ENCODE peak calls at places on chromosome 20, in five cellular contexts. One of them, this sample, is unnamed.

GRCh38 chr20:8934362-8934761 is 134.5 kb upstream of the PLCB4 start:
- DNase-seq in cardiac muscle cell: no peak
- DNase-seq in hepatocyte: no peak
- DNase-seq in left ventricle myocardium inferior: no peak
- DNase-seq in AG04450: no peak
- DNase-seq in this sample: no peak

GRCh38 chr20:16556299-16556698 is 16.9 kb downstream of the KIF16B start:
- DNase-seq in cardiac muscle cell: peak; percentile 57
- DNase-seq in hepatocyte: no peak
- DNase-seq in left ventricle myocardium inferior: no peak
- DNase-seq in AG04450: no peak
- DNase-seq in this sample: no peak

GRCh38 chr20:19945732-19946670 is 71.2 kb upstream of the NAA20 start:
- DNase-seq in cardiac muscle cell: peak; percentile 57
- DNase-seq in hepatocyte: no peak
- DNase-seq in left ventricle myocardium inferior: peak; percentile 47
- DNase-seq in AG04450: no peak
- DNase-seq in this sample: no peak

GRCh38 chr20:57663241-57663640 is 43.0 kb upstream of the ZBP1 start:
- DNase-seq in cardiac muscle cell: no peak
- DNase-seq in hepatocyte: no peak
- DNase-seq in left ventricle myocardium inferior: peak; percentile 4
- DNase-seq in AG04450: no peak
- DNase-seq in this sample: no peak

GRCh38 chr20:15555913-15556312 is 1017.3 kb downstream of the KIF16B start:
- DNase-seq in cardiac muscle cell: no peak
- DNase-seq in hepatocyte: peak; percentile 9
- DNase-seq in left ventricle myocardium inferior: no peak
- DNase-seq in AG04450: no peak
- DNase-seq in this sample: no peak

GRCh38 chr20:44017905-44018683 is 103.4 kb downstream of the TOX2 start:
- DNase-seq in cardiac muscle cell: peak; percentile 72
- DNase-seq in hepatocyte: peak; percentile 68
- DNase-seq in left ventricle myocardium inferior: no peak
- DNase-seq in AG04450: peak; percentile 69
- DNase-seq in this sample: peak; percentile 90

GRCh38 chr20:21681932-21682318 is 23.5 kb upstream of the PAX1 start:
- DNase-seq in cardiac muscle cell: no peak
- DNase-seq in hepatocyte: no peak
- DNase-seq in left ventricle myocardium inferior: no peak
- DNase-seq in AG04450: no peak
- DNase-seq in this sample: no peak

GRCh38 chr20:33843854-33844253 is 32.7 kb downstream of the CHMP4B start:
- DNase-seq in cardiac muscle cell: no peak
- DNase-seq in hepatocyte: no peak
- DNase-seq in left ventricle myocardium inferior: no peak
- DNase-seq in AG04450: no peak
- DNase-seq in this sample: no peak

GRCh38 chr20:22490287-22491187 is 93.8 kb downstream of the FOXA2 start:
- DNase-seq in cardiac muscle cell: peak; percentile 1
- DNase-seq in hepatocyte: peak; percentile 92
- DNase-seq in left ventricle myocardium inferior: no peak
- DNase-seq in AG04450: no peak
- DNase-seq in this sample: no peak

GRCh38 chr20:44896583-44896982 is 11.1 kb downstream of the YWHAB start:
- DNase-seq in cardiac muscle cell: peak; percentile 69
- DNase-seq in hepatocyte: no peak
- DNase-seq in left ventricle myocardium inferior: no peak
- DNase-seq in AG04450: no peak
- DNase-seq in this sample: no peak

GRCh38 chr20:6566821-6567220 is 200.7 kb upstream of the BMP2 start:
- DNase-seq in cardiac muscle cell: peak; percentile 89
- DNase-seq in hepatocyte: peak; percentile 38
- DNase-seq in left ventricle myocardium inferior: no peak
- DNase-seq in AG04450: peak; percentile 78
- DNase-seq in this sample: no peak

GRCh38 chr20:41095110-41095969 is 42.0 kb upstream of the PLCG1 start:
- DNase-seq in cardiac muscle cell: peak; percentile 77
- DNase-seq in hepatocyte: peak; percentile 77
- DNase-seq in left ventricle myocardium inferior: peak; percentile 43
- DNase-seq in AG04450: no peak
- DNase-seq in this sample: no peak

GRCh38 chr20:20192366-20192765 is 140.0 kb downstream of the CFAP61 start:
- DNase-seq in cardiac muscle cell: no peak
- DNase-seq in hepatocyte: no peak
- DNase-seq in left ventricle myocardium inferior: no peak
- DNase-seq in AG04450: no peak
- DNase-seq in this sample: no peak

GRCh38 chr20:49496043-49496442 is 13.6 kb upstream of the KCNB1 start:
- DNase-seq in cardiac muscle cell: no peak
- DNase-seq in hepatocyte: no peak
- DNase-seq in left ventricle myocardium inferior: no peak
- DNase-seq in AG04450: no peak
- DNase-seq in this sample: no peak

GRCh38 chr20:49187330-49188100 is 619 bp downstream of the STAU1 start:
- DNase-seq in cardiac muscle cell: peak; percentile 4
- DNase-seq in hepatocyte: peak; percentile 59
- DNase-seq in left ventricle myocardium inferior: no peak
- DNase-seq in AG04450: no peak
- DNase-seq in this sample: no peak

GRCh38 chr20:5670874-5671273 is 79.3 kb upstream of the SHLD1 start:
- DNase-seq in cardiac muscle cell: no peak
- DNase-seq in hepatocyte: no peak
- DNase-seq in left ventricle myocardium inferior: no peak
- DNase-seq in AG04450: no peak
- DNase-seq in this sample: no peak

GRCh38 chr20:22389836-22390542 is 194.4 kb downstream of the FOXA2 start:
- DNase-seq in cardiac muscle cell: peak; percentile 14
- DNase-seq in hepatocyte: peak; percentile 65
- DNase-seq in left ventricle myocardium inferior: no peak
- DNase-seq in AG04450: no peak
- DNase-seq in this sample: no peak

GRCh38 chr20:18527836-18528235 is 20.1 kb downstream of the SEC23B start:
- DNase-seq in cardiac muscle cell: no peak
- DNase-seq in hepatocyte: no peak
- DNase-seq in left ventricle myocardium inferior: no peak
- DNase-seq in AG04450: no peak
- DNase-seq in this sample: no peak

GRCh38 chr20:33490023-33490933 is at the start of gene CBFA2T2:
- DNase-seq in cardiac muscle cell: peak; percentile 73
- DNase-seq in hepatocyte: no peak
- DNase-seq in left ventricle myocardium inferior: peak; percentile 68
- DNase-seq in AG04450: peak; percentile 18
- DNase-seq in this sample: no peak

GRCh38 chr20:19453781-19454310 is 241.4 kb downstream of the SLC24A3 start:
- DNase-seq in cardiac muscle cell: no peak
- DNase-seq in hepatocyte: peak; percentile 16
- DNase-seq in left ventricle myocardium inferior: no peak
- DNase-seq in AG04450: no peak
- DNase-seq in this sample: no peak

GRCh38 chr20:49385471-49385870 is 97.0 kb downstream of the KCNB1 start:
- DNase-seq in cardiac muscle cell: peak; percentile 50
- DNase-seq in hepatocyte: peak; percentile 33
- DNase-seq in left ventricle myocardium inferior: no peak
- DNase-seq in AG04450: no peak
- DNase-seq in this sample: no peak

GRCh38 chr20:845226-845868 is 11.8 kb downstream of the FAM110A start:
- DNase-seq in cardiac muscle cell: no peak
- DNase-seq in hepatocyte: no peak
- DNase-seq in left ventricle myocardium inferior: no peak
- DNase-seq in AG04450: no peak
- DNase-seq in this sample: no peak

GRCh38 chr20:32789896-32790750 is 27.9 kb downstream of the DNMT3B start:
- DNase-seq in cardiac muscle cell: peak; percentile 84
- DNase-seq in hepatocyte: peak; percentile 91
- DNase-seq in left ventricle myocardium inferior: peak; percentile 70
- DNase-seq in AG04450: peak; percentile 41
- DNase-seq in this sample: no peak

GRCh38 chr20:32446301-32447100 is 88.4 kb downstream of the ASXL1 start:
- DNase-seq in cardiac muscle cell: no peak
- DNase-seq in hepatocyte: no peak
- DNase-seq in left ventricle myocardium inferior: no peak
- DNase-seq in AG04450: no peak
- DNase-seq in this sample: no peak

GRCh38 chr20:18056174-18057105 is 1.3 kb downstream of the OVOL2 start:
- DNase-seq in cardiac muscle cell: peak; percentile 12
- DNase-seq in hepatocyte: peak; percentile 57
- DNase-seq in left ventricle myocardium inferior: no peak
- DNase-seq in AG04450: no peak
- DNase-seq in this sample: no peak

GRCh38 chr20:8424986-8425385 is 292.9 kb downstream of the PLCB1 start:
- DNase-seq in cardiac muscle cell: no peak
- DNase-seq in hepatocyte: no peak
- DNase-seq in left ventricle myocardium inferior: no peak
- DNase-seq in AG04450: no peak
- DNase-seq in this sample: no peak

GRCh38 chr20:15240801-15241200 is 903.4 kb upstream of the FLRT3 start:
- DNase-seq in cardiac muscle cell: no peak
- DNase-seq in hepatocyte: no peak
- DNase-seq in left ventricle myocardium inferior: no peak
- DNase-seq in AG04450: no peak
- DNase-seq in this sample: peak; percentile 4

GRCh38 chr20:38460040-38460623 is 12.5 kb upstream of the RALGAPB start:
- DNase-seq in cardiac muscle cell: peak; percentile 92
- DNase-seq in hepatocyte: peak; percentile 86
- DNase-seq in left ventricle myocardium inferior: no peak
- DNase-seq in AG04450: no peak
- DNase-seq in this sample: peak; percentile 72

GRCh38 chr20:1377984-1378742 is 14.7 kb downstream of the FKBP1A start:
- DNase-seq in cardiac muscle cell: no peak
- DNase-seq in hepatocyte: no peak
- DNase-seq in left ventricle myocardium inferior: no peak
- DNase-seq in AG04450: no peak
- DNase-seq in this sample: no peak

GRCh38 chr20:9508696-9509178 is 5.7 kb upstream of the LAMP5 start:
- DNase-seq in cardiac muscle cell: no peak
- DNase-seq in hepatocyte: no peak
- DNase-seq in left ventricle myocardium inferior: no peak
- DNase-seq in AG04450: no peak
- DNase-seq in this sample: no peak

GRCh38 chr20:10110151-10110550 is 75.4 kb downstream of the ANKEF1 start:
- DNase-seq in cardiac muscle cell: no peak
- DNase-seq in hepatocyte: no peak
- DNase-seq in left ventricle myocardium inferior: no peak
- DNase-seq in AG04450: no peak
- DNase-seq in this sample: no peak

GRCh38 chr20:31901615-31902014 is 31.2 kb downstream of the TTLL9 start:
- DNase-seq in cardiac muscle cell: no peak
- DNase-seq in hepatocyte: no peak
- DNase-seq in left ventricle myocardium inferior: no peak
- DNase-seq in AG04450: no peak
- DNase-seq in this sample: no peak

GRCh38 chr20:53579581-53580375 is 13.9 kb downstream of the ZNF217 start:
- DNase-seq in cardiac muscle cell: peak; percentile 88
- DNase-seq in hepatocyte: peak; percentile 42
- DNase-seq in left ventricle myocardium inferior: no peak
- DNase-seq in AG04450: no peak
- DNase-seq in this sample: no peak
- H3K4me3 ChIP-seq in cardiac muscle cell: no peak overlapping the region
- H3K4me3 ChIP-seq in hepatocyte: no peak overlapping the region
- H3K4me3 ChIP-seq in left ventricle myocardium inferior: peak overlapping the region; percentile 29
- H3K4me3 ChIP-seq in AG04450: peak overlapping the region; percentile 31
- H3K4me3 ChIP-seq in this sample: peak overlapping the region; percentile 1

GRCh38 chr20:37011147-37011546 is 59.6 kb upstream of the SAMHD1 start:
- DNase-seq in cardiac muscle cell: no peak
- DNase-seq in hepatocyte: no peak
- DNase-seq in left ventricle myocardium inferior: no peak
- DNase-seq in AG04450: no peak
- DNase-seq in this sample: no peak

GRCh38 chr20:37007898-37008649 is 56.6 kb upstream of the SAMHD1 start:
- DNase-seq in cardiac muscle cell: peak; percentile 59
- DNase-seq in hepatocyte: peak; percentile 21
- DNase-seq in left ventricle myocardium inferior: no peak
- DNase-seq in AG04450: no peak
- DNase-seq in this sample: peak; percentile 2
- TF ChIP-seq CTCF in cardiac muscle cell: peak; percentile 31
- TF ChIP-seq CTCF in hepatocyte: peak; percentile 44
- TF ChIP-seq CTCF in left ventricle myocardium inferior: peak; percentile 10
- TF ChIP-seq CTCF in AG04450: peak; percentile 33
- TF ChIP-seq CTCF in this sample: peak; percentile 18

GRCh38 chr20:23782366-23782983 is 31.7 kb upstream of the CST1 start:
- DNase-seq in cardiac muscle cell: peak; percentile 43
- DNase-seq in hepatocyte: peak; percentile 57
- DNase-seq in left ventricle myocardium inferior: no peak
- DNase-seq in AG04450: no peak
- DNase-seq in this sample: no peak
- H3K4me3 ChIP-seq in cardiac muscle cell: no peak overlapping the region
- H3K4me3 ChIP-seq in hepatocyte: no peak overlapping the region
- H3K4me3 ChIP-seq in left ventricle myocardium inferior: no peak overlapping the region
- H3K4me3 ChIP-seq in AG04450: no peak overlapping the region
- H3K4me3 ChIP-seq in this sample: no peak overlapping the region

DNA sequence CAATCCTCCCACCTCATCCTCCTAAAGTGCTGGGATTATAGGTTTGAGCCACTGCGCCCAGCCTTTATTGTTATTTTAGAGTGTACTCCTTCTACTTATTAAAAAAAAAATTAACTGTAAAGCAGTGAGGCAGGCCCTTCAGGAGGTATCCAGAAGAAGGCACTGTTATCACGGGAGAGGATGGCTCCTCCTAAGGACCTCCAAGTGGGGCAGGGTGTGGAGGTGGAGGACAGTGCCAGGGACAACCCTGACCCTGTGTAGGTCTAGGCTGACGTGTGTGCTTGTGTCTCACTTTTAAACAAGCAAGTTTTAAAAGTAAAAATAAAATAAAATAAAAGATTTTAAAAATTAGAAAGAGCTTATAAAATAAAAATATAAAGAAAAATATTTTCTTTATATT is 23.7 kb upstream of the TAF4 start:
- DNase-seq in cardiac muscle cell: no peak
- DNase-seq in hepatocyte: no peak
- DNase-seq in left ventricle myocardium inferior: no peak
- DNase-seq in AG04450: no peak
- DNase-seq in this sample: no peak
- TF ChIP-seq CTCF in cardiac muscle cell: no peak
- TF ChIP-seq CTCF in hepatocyte: no peak
- TF ChIP-seq CTCF in left ventricle myocardium inferior: no peak
- TF ChIP-seq CTCF in AG04450: no peak
- TF ChIP-seq CTCF in this sample: no peak

DNA sequence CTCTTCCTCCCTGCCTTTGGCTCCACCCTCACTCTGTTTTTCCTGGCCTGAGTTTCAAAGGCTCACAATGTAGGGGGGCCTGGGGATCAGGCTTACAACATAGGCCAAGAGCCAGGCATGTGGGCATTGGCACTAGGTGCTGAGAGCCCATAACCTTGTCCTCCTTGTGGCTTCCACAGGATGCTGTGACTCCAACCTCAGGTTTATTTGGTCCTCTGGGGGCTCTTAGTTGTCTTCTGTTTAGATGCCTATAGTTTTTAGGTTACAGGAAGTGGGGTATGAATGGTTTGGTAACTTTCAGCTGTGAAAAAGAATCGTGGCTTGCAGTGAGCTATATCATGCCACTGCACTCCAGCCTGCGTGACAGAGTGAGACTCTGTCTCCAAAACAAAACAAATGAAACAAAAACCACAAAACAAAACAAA is 25.6 kb downstream of the MMP24 start:
- DNase-seq in cardiac muscle cell: no peak
- DNase-seq in hepatocyte: no peak
- DNase-seq in left ventricle myocardium inferior: no peak
- DNase-seq in AG04450: no peak
- DNase-seq in this sample: no peak
- H3K4me3 ChIP-seq in cardiac muscle cell: no peak overlapping the region
- H3K4me3 ChIP-seq in hepatocyte: no peak overlapping the region
- H3K4me3 ChIP-seq in left ventricle myocardium inferior: no peak overlapping the region
- H3K4me3 ChIP-seq in AG04450: no peak overlapping the region
- H3K4me3 ChIP-seq in this sample: no peak overlapping the region

GRCh38 chr20:63891061-63892002 is 3.6 kb upstream of the DNAJC5 start:
- DNase-seq in cardiac muscle cell: no peak
- DNase-seq in hepatocyte: no peak
- DNase-seq in left ventricle myocardium inferior: no peak
- DNase-seq in AG04450: no peak
- DNase-seq in this sample: no peak
- TF ChIP-seq CTCF in cardiac muscle cell: no peak
- TF ChIP-seq CTCF in hepatocyte: no peak
- TF ChIP-seq CTCF in left ventricle myocardium inferior: no peak
- TF ChIP-seq CTCF in AG04450: no peak
- TF ChIP-seq CTCF in this sample: peak; percentile 2